ENCODE peak calls at places on chromosomes 16 and 17, in ten cellular contexts. C is GM03348; V is upper lobe of right lung; T is NCI-H1092; O is AG04450; R is stimulated activated CD8-positive, alpha-beta memory T cell treated with anti-CD3 and anti-CD28 coated beads, Interleukin-4, amount 100 ng/mL, for 1 hour; S is GM10248; D is stimulated activated CD4-positive, alpha-beta T cell treated with anti-CD3 and anti-CD28 coated beads, Interleukin-4, amount 100 ng/mL, for 4 hours; U is suprapubic skin; G is NCI-H774. I is an unnamed sample.

GRCh38 chr16:24822974-24823373 is 22.8 kb upstream of the SLC5A11 start:
- DNase-seq in C (no peak), V (no peak), T (no peak), O (no peak), R (no peak), S (no peak), D (no peak), U (no peak), G (no peak), I (no peak)

GRCh38 chr16:81838794-81839193 is 59.7 kb downstream of the PLCG2 start:
- DNase-seq in C (no peak), V (no peak), T (no peak), O (no peak), R (no peak), S (peak), D (no peak), U (no peak), G (no peak), I (peak)

GRCh38 chr16:867421-868385 is 67.2 kb upstream of the GNG13 start:
- DNase-seq in C (no peak), V (no peak), T (no peak), O (no peak), R (no peak), S (no peak), D (no peak), U (no peak), G (no peak), I (no peak)

GRCh38 chr17:68197997-68198930 is 49.6 kb upstream of the AMZ2 start:
- DNase-seq in C (no peak), V (peak), T (no peak), O (no peak), R (no peak), S (peak), D (no peak), U (peak), G (no peak), I (peak)

GRCh38 chr17:59469786-59470485 is 95.5 kb upstream of the DHX40 start:
- DNase-seq in C (no peak), V (no peak), T (no peak), O (no peak), R (no peak), S (no peak), D (no peak), U (no peak), G (no peak), I (no peak)

GRCh38 chr17:7438050-7438614 is 1.2 kb upstream of the FGF11 start:
- DNase-seq in C (no peak), V (peak), T (no peak), O (no peak), R (no peak), S (peak), D (peak), U (peak), G (no peak), I (peak)

GRCh38 chr17:6910987-6911603 is 79.6 kb upstream of the TEKT1 start:
- DNase-seq in C (peak), V (no peak), T (no peak), O (no peak), R (no peak), S (peak), D (no peak), U (no peak), G (no peak), I (peak)

GRCh38 chr17:65733314-65733713 is 171.9 kb upstream of the AXIN2 start:
- DNase-seq in C (no peak), V (no peak), T (no peak), O (no peak), R (no peak), S (no peak), D (no peak), U (no peak), G (no peak), I (no peak)

GRCh38 chr17:76737676-76738467 is at the start of gene MFSD11:
- DNase-seq in C (peak), V (peak), T (peak), O (peak), R (peak), S (peak), D (peak), U (peak), G (peak), I (peak)

GRCh38 chr17:77763575-77763974 is 194.9 kb upstream of the TNRC6C start:
- DNase-seq in C (no peak), V (no peak), T (no peak), O (no peak), R (no peak), S (no peak), D (no peak), U (no peak), G (no peak), I (no peak)

GRCh38 chr17:19336938-19337711 is 25.4 kb downstream of the B9D1 start:
- DNase-seq in C (no peak), V (peak), T (no peak), O (no peak), R (no peak), S (no peak), D (no peak), U (no peak), G (no peak), I (no peak)

GRCh38 chr17:68657166-68657940 is 56.2 kb upstream of the FAM20A start:
- DNase-seq in C (peak), V (no peak), T (no peak), O (no peak), R (no peak), S (no peak), D (no peak), U (no peak), G (no peak), I (no peak)

GRCh38 chr17:82599674-82600661 is 48.3 kb downstream of the WDR45B start:
- DNase-seq in C (no peak), V (no peak), T (no peak), O (no peak), R (no peak), S (peak), D (no peak), U (no peak), G (no peak), I (no peak)

GRCh38 chr17:4717791-4718190 is 7.4 kb downstream of the ARRB2 start:
- DNase-seq in C (no peak), V (no peak), T (no peak), O (no peak), R (no peak), S (no peak), D (no peak), U (no peak), G (no peak), I (no peak)

GRCh38 chr17:42179911-42180410 is 981 bp downstream of the KCNH4 start:
- DNase-seq in C (peak), V (no peak), T (peak), O (no peak), R (no peak), S (peak), D (peak), U (peak), G (peak), I (peak)

GRCh38 chr17:51439395-51440229 is 179.3 kb downstream of the UTP18 start:
- DNase-seq in C (no peak), V (no peak), T (peak), O (no peak), R (no peak), S (no peak), D (no peak), U (no peak), G (peak), I (no peak)

GRCh38 chr16:397135-397661 is at the start of gene NME4:
- DNase-seq in C (peak), V (peak), T (no peak), O (no peak), R (no peak), S (peak), D (no peak), U (no peak), G (no peak), I (peak)

GRCh38 chr17:40510328-40510648 is 8.9 kb upstream of the TNS4 start:
- DNase-seq in C (no peak), V (peak), T (no peak), O (no peak), R (no peak), S (no peak), D (no peak), U (peak), G (no peak), I (no peak)

GRCh38 chr17:80687819-80688218 is 143.2 kb downstream of the RPTOR start:
- DNase-seq in C (no peak), V (no peak), T (no peak), O (no peak), R (no peak), S (no peak), D (no peak), U (no peak), G (no peak), I (no peak)

GRCh38 chr16:69833357-69833781 is 71.2 kb downstream of the WWP2 start:
- DNase-seq in C (no peak), V (no peak), T (no peak), O (no peak), R (no peak), S (no peak), D (no peak), U (no peak), G (no peak), I (no peak)

GRCh38 chr17:73533801-73534574 is 110.3 kb downstream of the SDK2 start:
- DNase-seq in C (no peak), V (no peak), T (no peak), O (no peak), R (no peak), S (no peak), D (no peak), U (no peak), G (no peak), I (no peak)

GRCh38 chr16:9650284-9650683 is 531.9 kb downstream of the GRIN2A start:
- DNase-seq in C (no peak), V (no peak), T (no peak), O (no peak), R (no peak), S (no peak), D (no peak), U (no peak), G (no peak), I (no peak)

GRCh38 chr16:73298562-73298961 is 250.6 kb upstream of the ZFHX3 start:
- DNase-seq in C (peak), V (no peak), T (no peak), O (peak), R (no peak), S (no peak), D (no peak), U (no peak), G (no peak), I (no peak)

GRCh38 chr16:86819523-86819887 is 241.2 kb downstream of the FOXL1 start:
- DNase-seq in C (peak), V (no peak), T (no peak), O (no peak), R (no peak), S (no peak), D (no peak), U (no peak), G (no peak), I (no peak)

GRCh38 chr16:4376820-4377572 is 5.3 kb downstream of the VASN start:
- DNase-seq in C (peak), V (no peak), T (no peak), O (no peak), R (no peak), S (no peak), D (no peak), U (peak), G (no peak), I (no peak)

GRCh38 chr17:1733047-1733357 is 8.5 kb downstream of the WDR81 start:
- DNase-seq in C (no peak), V (no peak), T (no peak), O (no peak), R (no peak), S (no peak), D (no peak), U (no peak), G (no peak), I (no peak)

GRCh38 chr17:82914375-82914774 is 74.6 kb upstream of the ZNF750 start:
- DNase-seq in C (peak), V (peak), T (no peak), O (no peak), R (no peak), S (peak), D (no peak), U (no peak), G (no peak), I (peak)

GRCh38 chr17:7211512-7212277 is 7.9 kb downstream of the DLG4 start:
- DNase-seq in C (peak), V (no peak), T (no peak), O (no peak), R (no peak), S (no peak), D (no peak), U (no peak), G (no peak), I (no peak)

GRCh38 chr16:55569025-55569424 is 2.5 kb downstream of the CAPNS2 start:
- DNase-seq in C (peak), V (no peak), T (no peak), O (no peak), R (no peak), S (no peak), D (no peak), U (no peak), G (no peak), I (no peak)